ENCODE peak calls at places on chromosome 21, in seven cellular contexts. T is GM23248, W is endothelial cell of umbilical vein, U is DND-41, V is neural progenitor cell, N is keratinocyte, A is astrocyte. P is an unnamed sample.

GRCh38 chr21:45078877-45079281 is 4.5 kb downstream of the ADARB1 start:
- DNase-seq in T (peak), W (no peak), U (peak), V (no peak), N (no peak), A (peak), P (no peak)

GRCh38 chr21:37675202-37675801 is 241.0 kb downstream of the KCNJ6 start:
- DNase-seq in T (peak), W (peak), U (peak), V (peak), N (no peak), A (peak), P (peak)

GRCh38 chr21:42971897-42972275 is 2.5 kb upstream of the PKNOX1 start:
- DNase-seq in T (no peak), W (no peak), U (no peak), V (no peak), N (no peak), A (no peak), P (no peak)

GRCh38 chr21:31526040-31526439 is 133.5 kb upstream of the SOD1 start:
- DNase-seq in T (no peak), W (no peak), U (no peak), V (no peak), N (no peak), A (no peak), P (no peak)

GRCh38 chr21:25709684-25710265 is 24.9 kb downstream of the ATP5PF start:
- DNase-seq in T (peak), W (no peak), U (no peak), V (peak), N (no peak), A (no peak), P (no peak)

GRCh38 chr21:31310750-31311149 is 33.3 kb downstream of the TIAM1 start:
- DNase-seq in T (no peak), W (no peak), U (no peak), V (peak), N (peak), A (peak), P (no peak)

GRCh38 chr21:16842716-16843115 is 670.1 kb upstream of the CXADR start:
- DNase-seq in T (peak), W (no peak), U (no peak), V (no peak), N (no peak), A (no peak), P (no peak)

GRCh38 chr21:21921410-21922232 is 923.4 kb downstream of the NCAM2 start:
- DNase-seq in T (peak), W (no peak), U (no peak), V (peak), N (no peak), A (peak), P (peak)

GRCh38 chr21:40687625-40688024 is 159.3 kb downstream of the DSCAM start:
- DNase-seq in T (no peak), W (no peak), U (no peak), V (no peak), N (no peak), A (no peak), P (no peak)

GRCh38 chr21:36799869-36800268 is 101.0 kb downstream of the SIM2 start:
- DNase-seq in T (no peak), W (peak), U (no peak), V (no peak), N (no peak), A (no peak), P (no peak)

GRCh38 chr21:36732217-36732616 is 33.3 kb downstream of the SIM2 start:
- DNase-seq in T (no peak), W (no peak), U (no peak), V (no peak), N (no peak), A (no peak), P (no peak)

GRCh38 chr21:44726803-44727202 is 15.4 kb upstream of the TSPEAR start:
- DNase-seq in T (no peak), W (no peak), U (no peak), V (no peak), N (no peak), A (no peak), P (no peak)

GRCh38 chr21:38878394-38879179 is 72.9 kb downstream of the ETS2 start:
- DNase-seq in T (peak), W (no peak), U (no peak), V (no peak), N (no peak), A (no peak), P (no peak)

GRCh38 chr21:37682908-37683307 is 233.3 kb downstream of the KCNJ6 start:
- DNase-seq in T (peak), W (no peak), U (no peak), V (no peak), N (no peak), A (no peak), P (no peak)

GRCh38 chr21:41477641-41478318 is 30.2 kb downstream of the TMPRSS2 start:
- DNase-seq in T (no peak), W (no peak), U (peak), V (peak), N (no peak), A (peak), P (peak)

GRCh38 chr21:39037807-39038405 is 145.3 kb downstream of the PSMG1 start:
- DNase-seq in T (no peak), W (peak), U (no peak), V (peak), N (no peak), A (no peak), P (no peak)

GRCh38 chr21:41426656-41427311 is 745 bp downstream of the MX1 start:
- DNase-seq in T (no peak), W (no peak), U (no peak), V (no peak), N (no peak), A (no peak), P (no peak)

GRCh38 chr21:42696026-42696380 is 42.6 kb downstream of the PDE9A start:
- DNase-seq in T (no peak), W (no peak), U (no peak), V (no peak), N (no peak), A (no peak), P (no peak)

GRCh38 chr21:42532466-42533181 is 19.0 kb downstream of the SLC37A1 start:
- DNase-seq in T (no peak), W (no peak), U (no peak), V (no peak), N (no peak), A (no peak), P (peak)

GRCh38 chr21:42740405-42740909 is 87.0 kb downstream of the PDE9A start:
- DNase-seq in T (no peak), W (no peak), U (no peak), V (no peak), N (no peak), A (no peak), P (no peak)

DNA sequence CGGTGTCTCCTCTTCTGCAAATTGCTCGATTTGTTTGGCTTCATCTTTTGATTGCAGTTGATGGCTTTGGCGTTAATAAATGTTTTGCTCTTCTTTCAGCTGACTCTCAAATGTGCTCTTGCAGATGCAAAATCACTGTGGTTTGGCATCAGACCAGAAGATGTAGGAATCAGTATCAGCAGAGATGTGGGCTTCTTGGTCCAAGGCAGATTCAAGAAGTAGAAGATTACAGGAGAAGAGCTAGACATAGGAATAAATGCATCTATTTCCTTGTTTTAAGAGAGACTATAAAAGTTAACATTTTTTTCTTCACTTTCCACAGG is 59.8 kb upstream of the BACH1 start:
- DNase-seq in T (no peak), W (no peak), U (no peak), V (no peak), N (no peak), A (peak), P (no peak)
- H2AFZ ChIP-seq in T (peak), W (no peak), U (no peak), V (no peak), N (peak), A (no peak), P (no peak)

GRCh38 chr21:46184625-46185555 is 631 bp upstream of the SPATC1L start:
- DNase-seq in T (peak), W (peak), U (peak), V (peak), N (no peak), A (peak), P (peak)
- H2AFZ ChIP-seq in T (peak), W (peak), U (peak), V (peak), N (peak), A (peak), P (peak)

DNA sequence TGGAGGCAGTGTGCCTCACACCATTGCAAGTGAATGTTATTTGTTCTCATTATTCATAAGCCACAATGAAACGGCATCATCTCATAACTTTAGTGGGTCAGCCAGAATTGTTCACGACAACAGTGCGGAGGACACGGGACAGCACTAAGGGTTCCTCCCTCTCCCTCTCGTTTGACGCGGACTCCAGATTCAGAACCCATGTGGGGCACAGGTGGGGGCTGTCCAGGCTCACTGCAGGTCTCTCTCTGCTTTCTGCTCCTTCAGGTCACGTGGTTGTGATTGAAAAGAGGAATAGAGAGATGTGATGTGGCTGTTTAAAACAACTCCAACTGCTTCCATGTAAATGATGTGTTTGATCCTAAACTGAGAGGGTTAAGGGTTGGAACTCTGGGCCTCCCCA is 13.5 kb downstream of the RUNX1 start:
- DNase-seq in T (no peak), W (no peak), U (no peak), V (no peak), N (no peak), A (no peak), P (no peak)
- H2AFZ ChIP-seq in T (no peak), W (no peak), U (no peak), V (no peak), N (no peak), A (no peak), P (no peak)

DNA sequence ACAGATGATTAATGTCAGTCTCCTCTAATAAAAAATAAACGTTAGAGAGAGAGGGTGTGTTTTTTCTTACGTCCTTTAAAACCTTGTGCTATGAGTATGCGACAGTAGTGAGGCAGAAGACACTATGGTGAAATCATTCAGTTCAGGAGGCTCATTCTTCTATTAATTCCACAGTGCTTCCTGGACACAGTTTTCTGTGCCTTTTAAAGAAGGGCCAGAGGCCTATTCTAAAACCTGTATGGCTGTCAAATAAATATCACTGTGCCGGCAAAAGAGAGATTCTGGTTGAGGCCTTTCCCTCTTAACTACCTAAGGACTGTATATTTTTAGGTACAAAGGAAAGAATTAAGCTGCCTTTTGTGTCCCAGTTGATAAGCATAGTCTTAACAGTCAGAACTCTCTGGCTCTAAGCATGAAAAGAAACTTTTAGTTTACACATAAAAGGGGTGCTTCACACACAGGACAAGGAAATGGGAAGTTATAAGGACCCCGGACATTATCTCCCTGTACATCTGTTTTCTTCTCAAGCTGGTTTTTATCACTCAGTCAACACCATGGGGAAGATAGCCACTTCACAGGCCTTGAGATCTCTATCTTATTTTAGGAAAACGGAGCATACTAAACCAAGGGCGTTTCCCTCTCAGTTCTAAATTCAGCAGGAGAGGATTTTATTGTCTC is 71.2 kb upstream of the HSPA13 start:
- DNase-seq in T (no peak), W (no peak), U (no peak), V (peak), N (no peak), A (no peak), P (no peak)
- H2AFZ ChIP-seq in T (no peak), W (no peak), U (peak), V (peak), N (no peak), A (no peak), P (no peak)

GRCh38 chr21:29953072-29953471 is 13.3 kb upstream of the GRIK1 start:
- DNase-seq in T (no peak), W (no peak), U (no peak), V (no peak), N (no peak), A (no peak), P (no peak)

GRCh38 chr21:29949991-29950390 is 10.2 kb upstream of the GRIK1 start:
- DNase-seq in T (no peak), W (no peak), U (no peak), V (no peak), N (no peak), A (no peak), P (no peak)

DNA sequence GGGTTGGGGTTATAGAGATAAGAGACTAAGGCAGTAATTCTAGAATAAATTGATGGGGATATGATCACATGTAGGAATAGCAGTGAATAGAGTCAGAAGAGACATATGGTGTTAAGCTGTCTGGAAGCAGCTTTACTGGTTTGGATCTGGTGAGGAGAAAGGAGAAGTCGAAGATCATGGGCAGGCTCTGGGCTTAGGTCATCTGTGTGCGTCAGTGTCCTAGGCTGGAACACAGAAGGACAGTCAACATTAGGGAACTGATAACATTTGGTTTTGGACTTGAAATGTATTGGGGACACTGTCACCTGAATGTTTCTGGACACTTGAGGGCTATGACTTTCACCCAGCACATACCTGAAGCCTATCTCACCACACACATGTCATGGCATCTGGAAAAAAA is 13.9 kb upstream of the GRIK1 start:
- DNase-seq in T (no peak), W (no peak), U (no peak), V (no peak), N (no peak), A (no peak), P (no peak)
- H2AFZ ChIP-seq in T (no peak), W (no peak), U (no peak), V (no peak), N (no peak), A (no peak), P (no peak)

DNA sequence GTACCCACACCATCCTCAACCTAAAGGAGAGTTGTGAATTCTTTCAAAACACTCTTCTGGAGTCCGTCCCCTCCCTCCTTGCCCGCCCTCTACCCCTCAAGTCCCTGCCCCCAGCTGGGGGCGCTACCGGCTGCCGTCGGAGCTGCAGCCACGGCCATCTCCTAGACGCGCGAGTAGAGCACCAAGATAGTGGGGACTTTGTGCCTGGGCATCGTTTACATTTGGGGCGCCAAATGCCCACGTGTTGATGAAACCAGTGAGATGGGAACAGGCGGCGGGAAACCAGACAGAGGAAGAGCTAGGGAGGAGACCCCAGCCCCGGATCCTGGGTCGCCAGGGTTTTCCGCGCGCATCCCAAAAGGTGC is 647 bp upstream of the OLIG2 start:
- DNase-seq in T (no peak), W (no peak), U (no peak), V (peak), N (no peak), A (no peak), P (no peak)
- H2AFZ ChIP-seq in T (no peak), W (no peak), U (no peak), V (peak), N (no peak), A (peak), P (no peak)

DNA sequence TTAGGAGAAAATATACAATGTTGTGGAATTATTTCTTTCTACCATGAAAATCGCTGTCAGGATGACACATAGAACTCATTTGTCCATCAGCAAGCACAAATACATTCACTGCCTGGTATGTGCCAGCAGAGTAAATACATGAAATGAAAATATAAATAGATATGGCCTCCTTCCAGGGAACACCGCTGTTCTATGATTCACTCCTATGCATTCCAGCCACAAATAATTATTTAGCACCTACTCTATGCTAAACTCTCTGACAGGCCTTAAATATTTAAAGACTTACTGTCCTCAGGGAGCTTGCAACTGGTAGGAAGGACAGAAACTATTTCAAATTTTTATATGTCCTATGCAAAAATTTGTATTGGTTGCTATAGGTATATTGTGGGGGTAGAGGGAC is 975.0 kb upstream of the NCAM2 start:
- DNase-seq in T (no peak), W (no peak), U (no peak), V (no peak), N (no peak), A (no peak), P (no peak)
- H2AFZ ChIP-seq in T (no peak), W (no peak), U (no peak), V (no peak), N (no peak), A (no peak), P (no peak)

GRCh38 chr21:28639742-28640141 is 352.9 kb downstream of the LTN1 start:
- DNase-seq in T (peak), W (no peak), U (no peak), V (peak), N (no peak), A (peak), P (no peak)

GRCh38 chr21:28632718-28633408 is 359.8 kb downstream of the LTN1 start:
- DNase-seq in T (peak), W (peak), U (no peak), V (peak), N (peak), A (peak), P (no peak)

GRCh38 chr21:28636988-28637691 is 355.5 kb downstream of the LTN1 start:
- DNase-seq in T (peak), W (peak), U (no peak), V (no peak), N (peak), A (peak), P (no peak)

GRCh38 chr21:28635541-28635940 is 357.1 kb downstream of the LTN1 start:
- DNase-seq in T (no peak), W (peak), U (no peak), V (no peak), N (no peak), A (no peak), P (no peak)

GRCh38 chr21:28633803-28634572 is 358.7 kb downstream of the LTN1 start:
- DNase-seq in T (peak), W (peak), U (no peak), V (no peak), N (peak), A (peak), P (no peak)
- H2AFZ ChIP-seq in T (peak), W (peak), U (no peak), V (no peak), N (no peak), A (peak), P (no peak)